ENCODE peak calls at places on chromosomes 3 and 15, in six cellular contexts. One of them, this sample, is unnamed.
A peak's percentile ranks its signal among the peaks of the same experiment; 100 is the strongest.

GRCh38 chr3:186997061-186998054 is 67.0 kb downstream of the ST6GAL1 start:
- DNase-seq in GM13976: peak; percentile 34
- DNase-seq in nephron progenitor cell: no peak
- DNase-seq in cardiac fibroblast: no peak
- DNase-seq in GM18507: no peak
- DNase-seq in NCI-H1092 treated with DMSO at 0.1 percent for 48 hours: no peak
- DNase-seq in this sample: no peak

GRCh38 chr15:29440541-29440940 is 170.9 kb upstream of the NSMCE3 start:
- DNase-seq in GM13976: no peak
- DNase-seq in nephron progenitor cell: no peak
- DNase-seq in cardiac fibroblast: no peak
- DNase-seq in GM18507: no peak
- DNase-seq in NCI-H1092 treated with DMSO at 0.1 percent for 48 hours: no peak
- DNase-seq in this sample: no peak

GRCh38 chr3:37520802-37521350 is 340.8 kb upstream of the CTDSPL start:
- DNase-seq in GM13976: no peak
- DNase-seq in nephron progenitor cell: no peak
- DNase-seq in cardiac fibroblast: no peak
- DNase-seq in GM18507: no peak
- DNase-seq in NCI-H1092 treated with DMSO at 0.1 percent for 48 hours: no peak
- DNase-seq in this sample: no peak

GRCh38 chr3:159229161-159229560 is 427.3 kb downstream of the MFSD1 start:
- DNase-seq in GM13976: peak; percentile 15
- DNase-seq in nephron progenitor cell: no peak
- DNase-seq in cardiac fibroblast: no peak
- DNase-seq in GM18507: no peak
- DNase-seq in NCI-H1092 treated with DMSO at 0.1 percent for 48 hours: no peak
- DNase-seq in this sample: no peak

GRCh38 chr15:59792359-59792758 is 103.2 kb upstream of the BNIP2 start:
- DNase-seq in GM13976: no peak
- DNase-seq in nephron progenitor cell: no peak
- DNase-seq in cardiac fibroblast: no peak
- DNase-seq in GM18507: no peak
- DNase-seq in NCI-H1092 treated with DMSO at 0.1 percent for 48 hours: no peak
- DNase-seq in this sample: no peak

GRCh38 chr3:38002940-38003339 is 12.4 kb downstream of the VILL start:
- DNase-seq in GM13976: no peak
- DNase-seq in nephron progenitor cell: no peak
- DNase-seq in cardiac fibroblast: no peak
- DNase-seq in GM18507: no peak
- DNase-seq in NCI-H1092 treated with DMSO at 0.1 percent for 48 hours: no peak
- DNase-seq in this sample: no peak

GRCh38 chr3:150798122-150798618 is 35.2 kb upstream of the SIAH2 start:
- DNase-seq in GM13976: no peak
- DNase-seq in nephron progenitor cell: peak; percentile 40
- DNase-seq in cardiac fibroblast: no peak
- DNase-seq in GM18507: no peak
- DNase-seq in NCI-H1092 treated with DMSO at 0.1 percent for 48 hours: no peak
- DNase-seq in this sample: no peak

GRCh38 chr3:46076606-46077005 is 49.3 kb upstream of the XCR1 start:
- DNase-seq in GM13976: no peak
- DNase-seq in nephron progenitor cell: no peak
- DNase-seq in cardiac fibroblast: peak; percentile 60
- DNase-seq in GM18507: no peak
- DNase-seq in NCI-H1092 treated with DMSO at 0.1 percent for 48 hours: no peak
- DNase-seq in this sample: no peak

GRCh38 chr15:56454841-56455240 is 10.1 kb downstream of the MNS1 start:
- DNase-seq in GM13976: no peak
- DNase-seq in nephron progenitor cell: no peak
- DNase-seq in cardiac fibroblast: peak; percentile 44
- DNase-seq in GM18507: no peak
- DNase-seq in NCI-H1092 treated with DMSO at 0.1 percent for 48 hours: no peak
- DNase-seq in this sample: no peak

GRCh38 chr3:133662256-133662773 is 574 bp upstream of the TOPBP1 start:
- DNase-seq in GM13976: peak; percentile 52
- DNase-seq in nephron progenitor cell: no peak
- DNase-seq in cardiac fibroblast: peak; percentile 28
- DNase-seq in GM18507: no peak
- DNase-seq in NCI-H1092 treated with DMSO at 0.1 percent for 48 hours: peak; percentile 65
- DNase-seq in this sample: no peak

GRCh38 chr3:102510663-102511062 is 75.8 kb downstream of the ZPLD1 start:
- DNase-seq in GM13976: no peak
- DNase-seq in nephron progenitor cell: no peak
- DNase-seq in cardiac fibroblast: no peak
- DNase-seq in GM18507: no peak
- DNase-seq in NCI-H1092 treated with DMSO at 0.1 percent for 48 hours: no peak
- DNase-seq in this sample: no peak

GRCh38 chr3:73827658-73828313 is 203.0 kb upstream of the PDZRN3 start:
- DNase-seq in GM13976: no peak
- DNase-seq in nephron progenitor cell: no peak
- DNase-seq in cardiac fibroblast: peak; percentile 70
- DNase-seq in GM18507: no peak
- DNase-seq in NCI-H1092 treated with DMSO at 0.1 percent for 48 hours: no peak
- DNase-seq in this sample: no peak

GRCh38 chr15:80594091-80594889 is 100.8 kb upstream of the ABHD17C start:
- DNase-seq in GM13976: no peak
- DNase-seq in nephron progenitor cell: no peak
- DNase-seq in cardiac fibroblast: no peak
- DNase-seq in GM18507: no peak
- DNase-seq in NCI-H1092 treated with DMSO at 0.1 percent for 48 hours: no peak
- DNase-seq in this sample: no peak

GRCh38 chr15:28043625-28044520 is 55.2 kb downstream of the OCA2 start:
- DNase-seq in GM13976: no peak
- DNase-seq in nephron progenitor cell: no peak
- DNase-seq in cardiac fibroblast: no peak
- DNase-seq in GM18507: no peak
- DNase-seq in NCI-H1092 treated with DMSO at 0.1 percent for 48 hours: no peak
- DNase-seq in this sample: no peak

GRCh38 chr3:181534881-181535280 is 176.8 kb upstream of the SOX2 start:
- DNase-seq in GM13976: no peak
- DNase-seq in nephron progenitor cell: no peak
- DNase-seq in cardiac fibroblast: no peak
- DNase-seq in GM18507: no peak
- DNase-seq in NCI-H1092 treated with DMSO at 0.1 percent for 48 hours: no peak
- DNase-seq in this sample: no peak

GRCh38 chr3:151567477-151567876 is 106.6 kb upstream of the IGSF10 start:
- DNase-seq in GM13976: no peak
- DNase-seq in nephron progenitor cell: peak; percentile 22
- DNase-seq in cardiac fibroblast: no peak
- DNase-seq in GM18507: no peak
- DNase-seq in NCI-H1092 treated with DMSO at 0.1 percent for 48 hours: no peak
- DNase-seq in this sample: no peak

GRCh38 chr15:95051881-95052280 is 820.5 kb downstream of the MCTP2 start:
- DNase-seq in GM13976: no peak
- DNase-seq in nephron progenitor cell: no peak
- DNase-seq in cardiac fibroblast: no peak
- DNase-seq in GM18507: no peak
- DNase-seq in NCI-H1092 treated with DMSO at 0.1 percent for 48 hours: no peak
- DNase-seq in this sample: no peak

GRCh38 chr3:195025056-195025880 is 245.7 kb downstream of the XXYLT1 start:
- DNase-seq in GM13976: no peak
- DNase-seq in nephron progenitor cell: no peak
- DNase-seq in cardiac fibroblast: no peak
- DNase-seq in GM18507: no peak
- DNase-seq in NCI-H1092 treated with DMSO at 0.1 percent for 48 hours: no peak
- DNase-seq in this sample: no peak

GRCh38 chr3:73663495-73663894 is 38.8 kb upstream of the PDZRN3 start:
- DNase-seq in GM13976: no peak
- DNase-seq in nephron progenitor cell: no peak
- DNase-seq in cardiac fibroblast: no peak
- DNase-seq in GM18507: no peak
- DNase-seq in NCI-H1092 treated with DMSO at 0.1 percent for 48 hours: no peak
- DNase-seq in this sample: no peak

GRCh38 chr3:38662544-38662943 is 13.1 kb upstream of the SCN5A start:
- DNase-seq in GM13976: no peak
- DNase-seq in nephron progenitor cell: no peak
- DNase-seq in cardiac fibroblast: peak; percentile 51
- DNase-seq in GM18507: no peak
- DNase-seq in NCI-H1092 treated with DMSO at 0.1 percent for 48 hours: no peak
- DNase-seq in this sample: no peak